ENCODE peak calls at places on chromosomes 4 and X, in four cellular contexts. W, A, Y and V are unnamed samples.

GRCh38 chr4:158193171-158193749 is 17.0 kb upstream of the TMEM144 start:
- DNase-seq in W (peak), A (no peak), Y (no peak), V (no peak)

GRCh38 chr4:138573246-138573645 is 331.1 kb upstream of the SLC7A11 start:
- DNase-seq in W (no peak), A (no peak), Y (no peak), V (no peak)

GRCh38 chr4:8592366-8593267 is at the start of gene CPZ:
- DNase-seq in A (no peak), W (no peak), Y (no peak), V (peak)

GRCh38 chr4:120919358-120919757 is 3.2 kb downstream of the PRDM5 start:
- DNase-seq in Y (no peak), W (no peak), A (no peak), V (no peak)

GRCh38 chrX:9164535-9165425 is 130.9 kb upstream of the FAM9B start:
- DNase-seq in Y (no peak), A (no peak), W (peak), V (no peak)

GRCh38 chrX:132333351-132333750 is 114.1 kb upstream of the RAP2C start:
- DNase-seq in A (no peak), Y (no peak), W (no peak), V (no peak)

GRCh38 chr4:22474636-22475310 is 41.1 kb downstream of the ADGRA3 start:
- DNase-seq in A (no peak), Y (no peak), W (no peak), V (no peak)

GRCh38 chr4:102717448-102718092 is 43.2 kb downstream of the MANBA start:
- DNase-seq in W (peak), A (no peak), Y (no peak), V (no peak)

GRCh38 chr4:155566241-155566823 is 100.3 kb upstream of the GUCY1A1 start:
- DNase-seq in W (no peak), A (no peak), Y (no peak), V (no peak)

GRCh38 chr4:45648846-45649245 is 475.0 kb downstream of the GABRG1 start:
- DNase-seq in W (no peak), A (no peak), Y (no peak), V (no peak)

GRCh38 chrX:140766024-140766611 is 56.6 kb downstream of the LINC00632 start:
- DNase-seq in Y (no peak), W (peak), A (peak), V (no peak)

GRCh38 chrX:133188631-133189030 is 29.5 kb downstream of the TFDP3 start:
- DNase-seq in Y (no peak), A (peak), W (no peak), V (no peak)

GRCh38 chrX:68273887-68274286 is 159.4 kb downstream of the OPHN1 start:
- DNase-seq in Y (no peak), W (peak), A (no peak), V (no peak)

GRCh38 chr4:73021634-73022033 is 47.9 kb downstream of the COX18 start:
- DNase-seq in W (peak), Y (no peak), A (no peak), V (no peak)

GRCh38 chr4:127249066-127249766 is 383.5 kb upstream of the INTU start:
- DNase-seq in A (no peak), W (no peak), Y (no peak), V (no peak)

GRCh38 chr4:122710434-122711308 is 21.8 kb upstream of the BBS12 start:
- DNase-seq in W (no peak), A (no peak), Y (no peak), V (no peak)

GRCh38 chr4:173478136-173478860 is 51.7 kb downstream of the HAND2 start:
- DNase-seq in Y (no peak), A (no peak), W (no peak), V (no peak)

GRCh38 chr4:72295966-72296557 is 264.3 kb downstream of the NPFFR2 start:
- DNase-seq in A (no peak), W (peak), Y (no peak), V (no peak)

GRCh38 chrX:44748014-44748413 is 95.8 kb upstream of the DUSP21 start:
- DNase-seq in Y (no peak), A (no peak), W (peak), V (no peak)

GRCh38 chr4:8508731-8509130 is 68.2 kb downstream of the TRMT44 start:
- DNase-seq in W (no peak), Y (no peak), A (no peak), V (no peak)

GRCh38 chrX:20530319-20530979 is 263.7 kb upstream of the RPS6KA3 start:
- DNase-seq in W (peak), Y (peak), A (peak), V (peak)

GRCh38 chr4:85423414-85423813 is 51.5 kb upstream of the ARHGAP24 start:
- DNase-seq in A (no peak), W (no peak), Y (no peak), V (no peak)

GRCh38 chr4:173879286-173879908 is 349.4 kb upstream of the HAND2 start:
- DNase-seq in Y (no peak), W (no peak), A (no peak), V (no peak)

GRCh38 chr4:94536649-94537464 is 85.1 kb downstream of the PDLIM5 start:
- DNase-seq in A (no peak), Y (no peak), W (no peak), V (no peak)

DNA sequence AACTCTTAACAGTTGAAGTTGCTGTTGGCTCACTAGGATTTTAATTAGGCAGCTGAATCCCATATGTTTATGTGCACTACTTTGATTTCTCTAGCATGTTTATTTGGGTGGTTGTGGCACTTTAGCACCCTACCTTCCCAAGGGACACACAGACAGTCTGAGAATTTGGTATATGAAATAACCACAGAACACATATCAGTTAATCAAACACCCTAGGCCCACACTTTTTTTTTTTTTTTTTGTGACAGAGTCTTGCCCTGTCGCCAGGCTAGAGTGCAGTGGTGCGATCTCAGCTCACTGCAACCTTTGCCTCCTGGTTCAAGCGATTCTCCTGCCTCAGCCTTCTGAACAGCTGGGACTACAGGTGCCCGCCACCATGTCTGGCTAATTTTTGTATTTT is 130.5 kb downstream of the DCK start:
- DNase-seq in A (no peak), Y (no peak), W (no peak), V (no peak)
- TF ChIP-seq CTCF in A (no peak), Y (no peak), W (no peak), V (no peak)

GRCh38 chr4:4595252-4595651 is 53.4 kb upstream of the STX18 start:
- DNase-seq in A (no peak), W (peak), Y (no peak), V (no peak)
- TF ChIP-seq CTCF in A (peak), W (no peak), Y (no peak), V (peak)

DNA sequence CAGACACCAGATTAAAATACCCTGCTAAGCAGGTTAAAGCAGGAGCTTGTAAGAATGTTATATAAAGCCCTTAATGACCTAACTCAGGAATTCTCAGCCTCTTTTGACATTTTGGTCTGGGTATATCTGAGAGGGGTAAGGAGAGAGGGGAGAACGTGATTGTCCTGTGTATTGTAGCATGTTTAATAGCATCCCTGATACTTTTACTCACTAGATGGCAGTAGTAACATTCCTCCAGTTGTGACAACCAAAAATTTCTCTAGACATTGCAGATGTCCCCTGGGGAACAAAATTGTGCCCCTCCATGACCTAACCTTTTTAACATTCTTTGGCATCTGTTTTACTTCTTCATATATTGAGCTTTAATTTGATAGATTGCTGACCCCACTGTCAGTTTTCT is 17.9 kb downstream of the SMARCA5 start:
- DNase-seq in Y (no peak), A (no peak), W (peak), V (no peak)
- TF ChIP-seq CTCF in Y (no peak), A (peak), W (peak), V (no peak)

GRCh38 chr4:147596377-147596776 is 20.8 kb upstream of the TMEM184C start:
- DNase-seq in Y (no peak), A (no peak), W (no peak), V (no peak)
- TF ChIP-seq CTCF in Y (no peak), A (no peak), W (no peak), V (no peak)

GRCh38 chr4:148062301-148062950 is 330.5 kb downstream of the ARHGAP10 start:
- DNase-seq in A (no peak), Y (no peak), W (no peak), V (no peak)
- TF ChIP-seq CTCF in A (no peak), Y (no peak), W (no peak), V (no peak)

GRCh38 chrX:46044486-46044885 is 500.7 kb downstream of the ZNF674 start:
- DNase-seq in A (no peak), Y (no peak), W (no peak), V (no peak)
- TF ChIP-seq CTCF in A (no peak), Y (no peak), W (no peak), V (no peak)

GRCh38 chrX:57772637-57773036 is 92.6 kb upstream of the NLRP2B start:
- DNase-seq in Y (no peak), W (peak), A (no peak), V (no peak)
- TF ChIP-seq CTCF in Y (no peak), W (no peak), A (no peak), V (no peak)

DNA sequence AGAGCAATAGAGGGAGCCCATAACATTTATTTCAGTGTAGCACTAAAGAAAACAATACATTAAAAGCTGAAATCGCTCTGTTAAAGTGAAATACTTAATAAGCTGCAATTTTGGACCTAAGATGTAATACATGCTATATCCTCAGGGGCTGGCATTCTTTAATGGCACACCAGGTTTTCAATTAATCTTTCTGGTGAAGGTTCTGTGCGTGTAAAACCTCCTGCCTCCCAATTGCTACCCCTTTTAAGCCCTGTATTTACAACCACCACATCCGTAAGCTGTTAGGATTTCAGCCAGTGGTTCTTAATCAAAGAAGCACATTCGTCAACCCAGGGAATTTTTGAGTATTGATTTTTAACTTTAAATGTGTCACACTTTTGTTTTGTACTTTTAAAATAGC is 7.6 kb upstream of the COMMD8 start:
- DNase-seq in W (no peak), Y (no peak), A (no peak), V (no peak)
- TF ChIP-seq CTCF in W (no peak), Y (no peak), A (peak), V (peak)

GRCh38 chrX:153926863-153927685 is 1.0 kb upstream of the ARHGAP4 start:
- DNase-seq in Y (no peak), W (peak), A (no peak), V (no peak)

GRCh38 chrX:153927686-153927935 is 1.5 kb upstream of the ARHGAP4 start:
- DNase-seq in Y (no peak), W (no peak), A (no peak), V (no peak)

GRCh38 chrX:153929576-153929975 is 3.5 kb upstream of the ARHGAP4 start:
- DNase-seq in W (no peak), A (no peak), Y (no peak), V (no peak)

GRCh38 chrX:153928846-153929245 is 2.8 kb upstream of the ARHGAP4 start:
- DNase-seq in W (no peak), A (no peak), Y (no peak), V (no peak)

GRCh38 chrX:153927936-153928760 is 2.1 kb upstream of the ARHGAP4 start:
- DNase-seq in Y (peak), W (peak), A (peak), V (peak)
- TF ChIP-seq CTCF in Y (no peak), W (peak), A (no peak), V (no peak)